ENCODE peak calls at places on chromosomes 11 and 22, in four cellular contexts. K, O, J and U are unnamed samples.

GRCh38 chr22:21568207-21569075 is 927 bp downstream of the UBE2L3 start:
- DNase-seq in O (no peak), K (peak), J (no peak), U (peak)

GRCh38 chr11:119742263-119742861 is 13.4 kb upstream of the NECTIN1 start:
- DNase-seq in K (no peak), O (no peak), J (no peak), U (no peak)

GRCh38 chr11:15118431-15118830 is 3.7 kb downstream of the INSC start:
- DNase-seq in K (no peak), J (no peak), O (no peak), U (no peak)

GRCh38 chr11:116420030-116420429 is 352.8 kb downstream of the BUD13 start:
- DNase-seq in J (no peak), K (no peak), O (no peak), U (no peak)

GRCh38 chr11:10371926-10372641 is 67.2 kb downstream of the ADM start:
- DNase-seq in O (no peak), K (no peak), J (no peak), U (no peak)

GRCh38 chr22:29625090-29625825 is 21.8 kb downstream of the NF2 start:
- DNase-seq in K (peak), J (peak), O (peak), U (peak)

GRCh38 chr11:70894566-70894965 is 357.8 kb downstream of the SHANK2 start:
- DNase-seq in J (no peak), K (no peak), O (no peak), U (no peak)

GRCh38 chr11:64999478-64999877 is 2.7 kb upstream of the BATF2 start:
- DNase-seq in K (no peak), O (no peak), J (no peak), U (no peak)

GRCh38 chr11:134516529-134516928 is 104.5 kb upstream of the B3GAT1 start:
- DNase-seq in J (peak), K (no peak), O (no peak), U (peak)

GRCh38 chr22:39266398-39267030 is 21.7 kb upstream of the PDGFB start:
- DNase-seq in O (no peak), K (no peak), J (no peak), U (no peak)

GRCh38 chr11:66268953-66269906 is 791 bp downstream of the RAB1B start:
- DNase-seq in O (peak), J (no peak), K (peak), U (no peak)

GRCh38 chr22:47180796-47181195 is 418.3 kb downstream of the TBC1D22A start:
- DNase-seq in O (no peak), K (no peak), J (no peak), U (no peak)